ENCODE peak calls at places on chromosomes 12 and 14, in seven cellular contexts. V is posterior cingulate gyrus, W is lower leg skin, D is hippocampal formation, Z is astrocyte of the hippocampus, O is EL, A is adrenal gland. M is an unnamed sample.
A peak's percentile ranks its signal among the peaks of the same experiment; 100 is the strongest.

GRCh38 chr12:46944104-46944503 is 118.3 kb upstream of the SLC38A4 start:
- DNase-seq in W (no peak), O (peak; percentile 72), Z (peak; percentile 48), A (peak; percentile 24), V (no peak), D (no peak), M (no peak)

GRCh38 chr12:22101749-22102243 is 55.8 kb downstream of the CMAS start:
- DNase-seq in V (peak; percentile 91), A (peak; percentile 40), D (peak; percentile 33), Z (peak; percentile 95), O (peak; percentile 76), W (peak; percentile 86), M (peak; percentile 21)

GRCh38 chr12:113903381-113903863 is 62.7 kb downstream of the RBM19 start:
- DNase-seq in V (no peak), D (no peak), Z (peak; percentile 32), O (peak; percentile 88), A (no peak), W (no peak), M (no peak)

GRCh38 chr12:27667540-27667939 is 28.7 kb upstream of the REP15 start:
- DNase-seq in V (no peak), D (no peak), W (no peak), O (peak; percentile 40), Z (peak; percentile 75), A (peak; percentile 56), M (no peak)

GRCh38 chr14:61564623-61565091 is 130.7 kb upstream of the HIF1A start:
- DNase-seq in D (no peak), W (no peak), V (no peak), Z (peak; percentile 94), O (peak; percentile 99), A (peak; percentile 47), M (no peak)

GRCh38 chr12:104115587-104115975 is 22.4 kb downstream of the NFYB start:
- DNase-seq in W (no peak), O (no peak), D (no peak), Z (no peak), A (peak; percentile 45), V (no peak), M (no peak)

GRCh38 chr12:57904848-57905811 is 36.2 kb upstream of the ATP23 start:
- DNase-seq in V (peak; percentile 96), W (peak; percentile 97), Z (peak; percentile 93), A (peak; percentile 90), O (peak; percentile 88), D (peak; percentile 66), M (peak; percentile 72)

GRCh38 chr12:40107098-40107802 is 1.4 kb upstream of the SLC2A13 start:
- DNase-seq in A (peak; percentile 94), D (peak; percentile 76), Z (peak; percentile 86), V (peak; percentile 97), O (peak; percentile 68), W (peak; percentile 98), M (peak; percentile 62)

M was measured in C1 segment of cervical spinal cord.